ENCODE peak calls at places on chromosomes 6 and 20, in ten cellular contexts. One of them, this sample, is unnamed.

GRCh38 chr6:14108571-14109410 is 8.8 kb upstream of the CD83 start:
- DNase-seq in glomerular endothelial cell: no peak
- DNase-seq in Calu3: peak; percentile 1
- DNase-seq in endothelial cell: no peak
- DNase-seq in heart right ventricle: no peak
- DNase-seq in SIG-M5: peak; percentile 22
- DNase-seq in iPS-NIHi11: no peak
- DNase-seq in cerebellar cortex: no peak
- DNase-seq in T-helper 2 cell: no peak
- DNase-seq in stimulated activated CD4-positive, alpha-beta T cell treated with anti-CD3 and anti-CD28 coated beads, Interleukin-15, amount 100 ng/mL, for 1 hour: no peak
- DNase-seq in this sample: no peak

GRCh38 chr6:4459032-4459431 is 317.2 kb upstream of the CDYL start:
- DNase-seq in endothelial cell: peak; percentile 17
- DNase-seq in stimulated activated CD4-positive, alpha-beta T cell treated with anti-CD3 and anti-CD28 coated beads, Interleukin-15, amount 100 ng/mL, for 1 hour: no peak
- DNase-seq in Calu3: peak; percentile 28
- DNase-seq in SIG-M5: no peak
- DNase-seq in heart right ventricle: no peak
- DNase-seq in iPS-NIHi11: no peak
- DNase-seq in cerebellar cortex: no peak
- DNase-seq in glomerular endothelial cell: peak; percentile 95
- DNase-seq in T-helper 2 cell: no peak
- DNase-seq in this sample: no peak

GRCh38 chr6:113642714-113643442 is 214.3 kb upstream of the MARCKS start:
- DNase-seq in iPS-NIHi11: peak; percentile 46
- DNase-seq in stimulated activated CD4-positive, alpha-beta T cell treated with anti-CD3 and anti-CD28 coated beads, Interleukin-15, amount 100 ng/mL, for 1 hour: no peak
- DNase-seq in cerebellar cortex: no peak
- DNase-seq in endothelial cell: no peak
- DNase-seq in T-helper 2 cell: no peak
- DNase-seq in SIG-M5: no peak
- DNase-seq in heart right ventricle: no peak
- DNase-seq in glomerular endothelial cell: no peak
- DNase-seq in Calu3: peak; percentile 74
- DNase-seq in this sample: no peak

GRCh38 chr6:108559884-108560462 is 744 bp upstream of the FOXO3 start:
- DNase-seq in iPS-NIHi11: peak; percentile 42
- DNase-seq in cerebellar cortex: peak; percentile 78
- DNase-seq in SIG-M5: no peak
- DNase-seq in glomerular endothelial cell: no peak
- DNase-seq in stimulated activated CD4-positive, alpha-beta T cell treated with anti-CD3 and anti-CD28 coated beads, Interleukin-15, amount 100 ng/mL, for 1 hour: peak; percentile 5
- DNase-seq in endothelial cell: peak; percentile 67
- DNase-seq in Calu3: peak; percentile 44
- DNase-seq in heart right ventricle: no peak
- DNase-seq in T-helper 2 cell: no peak
- DNase-seq in this sample: no peak

GRCh38 chr6:78999737-79000136 is 78.3 kb downstream of the PHIP start:
- DNase-seq in cerebellar cortex: no peak
- DNase-seq in SIG-M5: no peak
- DNase-seq in glomerular endothelial cell: no peak
- DNase-seq in Calu3: no peak
- DNase-seq in stimulated activated CD4-positive, alpha-beta T cell treated with anti-CD3 and anti-CD28 coated beads, Interleukin-15, amount 100 ng/mL, for 1 hour: no peak
- DNase-seq in heart right ventricle: no peak
- DNase-seq in endothelial cell: no peak
- DNase-seq in iPS-NIHi11: no peak
- DNase-seq in T-helper 2 cell: no peak
- DNase-seq in this sample: no peak

GRCh38 chr20:17898548-17898994 is 70.0 kb downstream of the SNX5 start:
- DNase-seq in iPS-NIHi11: peak; percentile 81
- DNase-seq in T-helper 2 cell: peak; percentile 38
- DNase-seq in Calu3: peak; percentile 41
- DNase-seq in glomerular endothelial cell: no peak
- DNase-seq in endothelial cell: peak; percentile 70
- DNase-seq in stimulated activated CD4-positive, alpha-beta T cell treated with anti-CD3 and anti-CD28 coated beads, Interleukin-15, amount 100 ng/mL, for 1 hour: peak; percentile 26
- DNase-seq in SIG-M5: no peak
- DNase-seq in heart right ventricle: peak; percentile 41
- DNase-seq in cerebellar cortex: peak; percentile 50
- DNase-seq in this sample: no peak

GRCh38 chr6:126152346-126152745 is 166.0 kb downstream of the TRMT11 start:
- DNase-seq in glomerular endothelial cell: no peak
- DNase-seq in iPS-NIHi11: no peak
- DNase-seq in endothelial cell: no peak
- DNase-seq in Calu3: no peak
- DNase-seq in cerebellar cortex: no peak
- DNase-seq in stimulated activated CD4-positive, alpha-beta T cell treated with anti-CD3 and anti-CD28 coated beads, Interleukin-15, amount 100 ng/mL, for 1 hour: no peak
- DNase-seq in SIG-M5: no peak
- DNase-seq in heart right ventricle: no peak
- DNase-seq in T-helper 2 cell: no peak
- DNase-seq in this sample: no peak

GRCh38 chr6:88403486-88403885 is 237.3 kb upstream of the CNR1 start:
- DNase-seq in T-helper 2 cell: no peak
- DNase-seq in glomerular endothelial cell: no peak
- DNase-seq in endothelial cell: no peak
- DNase-seq in cerebellar cortex: peak; percentile 93
- DNase-seq in SIG-M5: no peak
- DNase-seq in stimulated activated CD4-positive, alpha-beta T cell treated with anti-CD3 and anti-CD28 coated beads, Interleukin-15, amount 100 ng/mL, for 1 hour: no peak
- DNase-seq in heart right ventricle: no peak
- DNase-seq in Calu3: no peak
- DNase-seq in iPS-NIHi11: no peak
- DNase-seq in this sample: no peak

GRCh38 chr6:33620158-33620583 is 951 bp upstream of the ITPR3 start:
- DNase-seq in endothelial cell: peak; percentile 37
- DNase-seq in glomerular endothelial cell: no peak
- DNase-seq in T-helper 2 cell: peak; percentile 17
- DNase-seq in stimulated activated CD4-positive, alpha-beta T cell treated with anti-CD3 and anti-CD28 coated beads, Interleukin-15, amount 100 ng/mL, for 1 hour: no peak
- DNase-seq in heart right ventricle: peak; percentile 39
- DNase-seq in Calu3: peak; percentile 70
- DNase-seq in cerebellar cortex: no peak
- DNase-seq in iPS-NIHi11: peak; percentile 48
- DNase-seq in SIG-M5: no peak
- DNase-seq in this sample: no peak

GRCh38 chr6:139940741-139941712 is 566.6 kb upstream of the CITED2 start:
- DNase-seq in SIG-M5: peak; percentile 86
- DNase-seq in stimulated activated CD4-positive, alpha-beta T cell treated with anti-CD3 and anti-CD28 coated beads, Interleukin-15, amount 100 ng/mL, for 1 hour: no peak
- DNase-seq in Calu3: no peak
- DNase-seq in glomerular endothelial cell: no peak
- DNase-seq in iPS-NIHi11: no peak
- DNase-seq in cerebellar cortex: no peak
- DNase-seq in heart right ventricle: no peak
- DNase-seq in T-helper 2 cell: no peak
- DNase-seq in endothelial cell: no peak
- DNase-seq in this sample: no peak

GRCh38 chr6:2630362-2630761 is 120.4 kb downstream of the MYLK4 start:
- DNase-seq in Calu3: peak; percentile 45
- DNase-seq in heart right ventricle: no peak
- DNase-seq in SIG-M5: no peak
- DNase-seq in stimulated activated CD4-positive, alpha-beta T cell treated with anti-CD3 and anti-CD28 coated beads, Interleukin-15, amount 100 ng/mL, for 1 hour: no peak
- DNase-seq in cerebellar cortex: peak; percentile 63
- DNase-seq in T-helper 2 cell: no peak
- DNase-seq in endothelial cell: no peak
- DNase-seq in iPS-NIHi11: no peak
- DNase-seq in glomerular endothelial cell: peak; percentile 71
- DNase-seq in this sample: peak; percentile 78

GRCh38 chr20:31568773-31569162 is 36.3 kb upstream of the ID1 start:
- DNase-seq in glomerular endothelial cell: no peak
- DNase-seq in endothelial cell: no peak
- DNase-seq in heart right ventricle: no peak
- DNase-seq in cerebellar cortex: no peak
- DNase-seq in Calu3: no peak
- DNase-seq in SIG-M5: no peak
- DNase-seq in stimulated activated CD4-positive, alpha-beta T cell treated with anti-CD3 and anti-CD28 coated beads, Interleukin-15, amount 100 ng/mL, for 1 hour: no peak
- DNase-seq in iPS-NIHi11: peak; percentile 2
- DNase-seq in T-helper 2 cell: no peak
- DNase-seq in this sample: no peak